ENCODE peak calls at places on chromosomes 13 and 19, in five cellular contexts. B is activated CD8-positive, alpha-beta memory T cell treated with anti-CD3 and anti-CD28 coated beads for 1 hour; L is mesendoderm; I is stimulated activated CD4-positive, alpha-beta T cell treated with anti-CD3 and anti-CD28 coated beads, Interleukin-2, amount 100 ng/mL, for 48 hours; M is omental fat pad. D is an unnamed sample.

GRCh38 chr19:8877854-8878705 is 45.9 kb downstream of the MBD3L1 start:
- DNase-seq in B (no peak), L (no peak), I (no peak), M (no peak), D (no peak)

GRCh38 chr19:18317998-18318800 is 4.7 kb downstream of the LSM4 start:
- DNase-seq in B (no peak), L (no peak), I (no peak), M (no peak), D (no peak)

GRCh38 chr19:38728752-38729541 is 15.3 kb downstream of the CAPN12 start:
- DNase-seq in B (no peak), L (no peak), I (no peak), M (no peak), D (no peak)

GRCh38 chr19:40413291-40413994 is at the start of gene PRX:
- DNase-seq in B (no peak), L (peak; percentile 92), I (no peak), M (no peak), D (no peak)

GRCh38 chr13:80881495-80882482 is 540.9 kb upstream of the SPRY2 start:
- DNase-seq in B (no peak), L (no peak), I (no peak), M (no peak), D (no peak)

GRCh38 chr13:22455036-22455435 is 725.7 kb upstream of the SGCG start:
- DNase-seq in B (no peak), L (peak; percentile 42), I (no peak), M (no peak), D (no peak)

GRCh38 chr19:35870798-35871197 is 2.4 kb downstream of the APLP1 start:
- DNase-seq in B (no peak), L (no peak), I (no peak), M (no peak), D (no peak)

GRCh38 chr19:4639531-4640246 is 373 bp downstream of the TNFAIP8L1 start:
- DNase-seq in B (no peak), L (no peak), I (no peak), M (no peak), D (no peak)

GRCh38 chr19:35879770-35880317 is 11.5 kb downstream of the APLP1 start:
- DNase-seq in B (no peak), L (peak; percentile 93), I (peak; percentile 86), M (peak; percentile 84), D (peak; percentile 90)